ENCODE peak calls at places on chromosome 6, in eight cellular contexts. P, D, Y, Z, M, L, T and C are unnamed samples.

GRCh38 chr6:85110943-85111342 is 338.9 kb upstream of the NT5E start:
- DNase-seq in D (no peak), Z (no peak), L (no peak), Y (no peak), P (no peak), M (no peak), T (no peak), C (no peak)

GRCh38 chr6:144353871-144354314 is 68.8 kb downstream of the UTRN start:
- DNase-seq in Z (no peak), T (no peak), M (no peak), Y (peak; percentile 43), L (no peak), P (no peak), D (no peak), C (no peak)

GRCh38 chr6:155740781-155741399 is 285.3 kb upstream of the NOX3 start:
- DNase-seq in M (no peak), P (no peak), T (no peak), Y (no peak), Z (no peak), D (no peak), L (no peak), C (no peak)

GRCh38 chr6:25635886-25636317 is 16.1 kb upstream of the SCGN start:
- DNase-seq in D (peak; percentile 33), L (no peak), P (peak; percentile 76), Y (no peak), T (no peak), Z (no peak), M (no peak), C (peak; percentile 69)

GRCh38 chr6:137871299-137871698 is 4.2 kb downstream of the TNFAIP3 start:
- DNase-seq in D (no peak), L (no peak), M (no peak), Y (no peak), P (no peak), Z (no peak), T (no peak), C (no peak)

GRCh38 chr6:90896165-90896549 is 309.3 kb upstream of the MAP3K7 start:
- DNase-seq in L (no peak), P (no peak), D (no peak), Z (no peak), Y (no peak), M (no peak), T (no peak), C (no peak)

GRCh38 chr6:113763883-113764282 is 93.3 kb upstream of the MARCKS start:
- DNase-seq in Z (no peak), P (no peak), L (no peak), T (peak; percentile 53), D (no peak), M (peak; percentile 99), Y (no peak), C (peak; percentile 30)

GRCh38 chr6:17831135-17831534 is 124.4 kb upstream of the NUP153 start:
- DNase-seq in Y (no peak), D (no peak), M (no peak), L (no peak), Z (no peak), P (no peak), T (no peak), C (no peak)

GRCh38 chr6:22569281-22570184 is at the start of gene HDGFL1:
- DNase-seq in M (no peak), Z (no peak), Y (no peak), T (no peak), D (no peak), P (no peak), L (no peak), C (no peak)

DNA sequence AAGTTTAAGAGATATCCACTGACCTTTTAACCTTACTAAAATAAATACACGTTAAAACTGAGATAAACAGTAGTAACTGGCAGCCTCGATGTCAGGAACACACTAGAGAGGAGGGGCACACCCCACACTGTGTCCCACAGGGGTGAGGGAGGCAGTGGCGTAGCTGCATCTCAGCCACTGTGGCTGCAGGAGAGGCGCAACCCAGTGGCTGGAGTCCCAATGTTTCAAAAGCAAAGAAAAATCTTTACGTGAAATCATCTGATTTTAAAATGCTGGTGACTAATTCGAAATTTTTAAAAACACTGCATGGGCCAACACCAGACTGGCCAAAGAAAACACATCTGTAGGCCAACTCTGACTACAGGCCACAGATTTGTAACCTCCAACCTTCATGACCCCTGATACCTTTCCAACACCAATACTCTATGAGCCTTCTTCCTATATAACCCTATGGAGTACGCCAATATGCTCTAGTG is 54.7 kb downstream of the TRAM2 start:
- DNase-seq in Z (peak; percentile 60), Y (no peak), L (peak; percentile 61), P (no peak), M (no peak), D (no peak), T (peak; percentile 92), C (no peak)
- H3K4me3 ChIP-seq in Z (no peak overlapping the region), Y (no peak overlapping the region), L (no peak overlapping the region), P (no peak overlapping the region), M (no peak overlapping the region), D (no peak overlapping the region), T (no peak overlapping the region), C (no peak overlapping the region)

GRCh38 chr6:167409689-167410088 is 84.8 kb downstream of the TTLL2 start:
- DNase-seq in Y (no peak), P (no peak), L (no peak), D (no peak), Z (no peak), M (no peak), T (no peak), C (no peak)
- H3K9me3 ChIP-seq in Y (no peaks in the 10 kb centered on the region), P (no peaks in the 10 kb centered on the region), L (no peaks in the 10 kb centered on the region), D (no peaks in the 10 kb centered on the region), Z (no peaks in the 10 kb centered on the region), M (no peaks in the 10 kb centered on the region), T (no peaks in the 10 kb centered on the region), C (no peaks in the 10 kb centered on the region)

GRCh38 chr6:152980656-152981055 is 2.2 kb downstream of the FBXO5 start:
- DNase-seq in D (no peak), M (no peak), T (no peak), Y (no peak), Z (no peak), L (no peak), P (no peak), C (no peak)
- H3K4me3 ChIP-seq in D (no peak overlapping the region), M (peak overlapping the region; percentile 87), T (peak overlapping the region; percentile 84), Y (no peak overlapping the region), Z (no peak overlapping the region), L (no peak overlapping the region), P (peak overlapping the region; percentile 77), C (no peak overlapping the region)

GRCh38 chr6:4849214-4849613 is 73.0 kb downstream of the CDYL start:
- DNase-seq in Y (no peak), T (no peak), M (no peak), D (no peak), P (no peak), Z (no peak), L (no peak), C (no peak)
- H3K9me3 ChIP-seq in Y (no peaks in the 10 kb centered on the region), T (no peaks in the 10 kb centered on the region), M (no peaks in the 10 kb centered on the region), D (no peaks in the 10 kb centered on the region), P (peaks cover 3% of the 10 kb centered on the region), Z (no peaks in the 10 kb centered on the region), L (no peaks in the 10 kb centered on the region), C (no peaks in the 10 kb centered on the region)

GRCh38 chr6:15365273-15365687 is 119.4 kb downstream of the JARID2 start:
- DNase-seq in P (peak; percentile 27), M (no peak), L (peak; percentile 54), D (peak; percentile 83), T (peak; percentile 82), Z (peak; percentile 81), Y (no peak), C (no peak)
- H3K4me3 ChIP-seq in P (no peak overlapping the region), M (no peak overlapping the region), L (no peak overlapping the region), D (no peak overlapping the region), T (no peak overlapping the region), Z (peak overlapping the region; percentile 12), Y (no peak overlapping the region), C (no peak overlapping the region)